ENCODE peak calls at places on chromosomes 11 and 22, in seven cellular contexts. A is trophoblast cell, N is mesendoderm, U is neuronal stem cell, Q is IMR-90, G is H9, E is H1. D is an unnamed sample.

GRCh38 chr22:26826431-26826935 is 169.1 kb downstream of the MIAT start:
- DNase-seq in A (no peak), Q (no peak), U (no peak), E (no peak), G (no peak), N (no peak), D (no peak)

GRCh38 chr22:27335102-27335660 is 466.4 kb downstream of the MN1 start:
- DNase-seq in U (no peak), E (peak; percentile 10), A (no peak), Q (no peak), G (no peak), N (no peak), D (no peak)

GRCh38 chr11:59680287-59681154 is 11.7 kb upstream of the PATL1 start:
- DNase-seq in A (peak; percentile 84), G (peak; percentile 84), E (peak; percentile 67), N (peak; percentile 93), U (peak; percentile 66), Q (peak; percentile 83), D (peak; percentile 89)

GRCh38 chr11:68929706-68930605 is 26.3 kb downstream of the IGHMBP2 start:
- DNase-seq in U (no peak), A (no peak), Q (no peak), E (no peak), G (no peak), N (no peak), D (no peak)

GRCh38 chr11:34996958-34997357 is 80.5 kb downstream of the PDHX start:
- DNase-seq in G (no peak), A (no peak), N (no peak), U (no peak), Q (no peak), E (no peak), D (no peak)

GRCh38 chr11:70826541-70826943 is 425.8 kb downstream of the SHANK2 start:
- DNase-seq in Q (no peak), G (peak; percentile 57), U (peak; percentile 57), A (no peak), N (peak; percentile 66), E (peak; percentile 69), D (no peak)

GRCh38 chr11:37422511-37422910 is 824.5 kb upstream of the RAG2 start:
- DNase-seq in G (no peak), A (no peak), N (no peak), E (no peak), U (no peak), Q (no peak), D (no peak)

GRCh38 chr22:17079572-17079971 is 5.2 kb upstream of the IL17RA start:
- DNase-seq in Q (peak; percentile 22), A (peak; percentile 41), U (no peak), N (no peak), E (no peak), G (no peak), D (no peak)

GRCh38 chr11:117820071-117820470 is 4.5 kb downstream of the FXYD2 start:
- DNase-seq in G (no peak), N (no peak), A (no peak), Q (no peak), U (no peak), E (no peak), D (no peak)

GRCh38 chr22:50699754-50700386 is 27.2 kb downstream of the SHANK3 start:
- DNase-seq in E (no peak), U (no peak), A (peak; percentile 20), N (peak; percentile 69), Q (no peak), G (peak; percentile 58), D (no peak)

GRCh38 chr22:48319321-48320047 is 1508.2 kb downstream of the BRD1 start:
- DNase-seq in Q (no peak), N (no peak), U (no peak), E (no peak), A (no peak), G (no peak), D (no peak)

GRCh38 chr22:46024136-46024840 is 47.3 kb upstream of the WNT7B start:
- DNase-seq in N (no peak), A (no peak), G (no peak), Q (no peak), U (no peak), E (no peak), D (no peak)

GRCh38 chr11:58805065-58805464 is 39.4 kb downstream of the GLYATL2 start:
- DNase-seq in N (no peak), Q (peak; percentile 31), A (peak; percentile 43), E (no peak), G (no peak), U (no peak), D (no peak)

GRCh38 chr22:24105018-24105360 is 76.3 kb upstream of the SUSD2 start:
- DNase-seq in E (no peak), A (no peak), N (no peak), U (no peak), Q (peak; percentile 51), G (no peak), D (no peak)

GRCh38 chr11:5274340-5274739 is 4.6 kb upstream of the HBE1 start:
- DNase-seq in G (no peak), A (no peak), N (peak; percentile 58), E (no peak), U (no peak), Q (no peak), D (peak; percentile 24)
- H4K8ac ChIP-seq in G (no peak overlapping the region), A (no peak overlapping the region), N (no peak overlapping the region), E (no peak overlapping the region), U (no peak overlapping the region), Q (peak overlapping the region; percentile 83), D (peak overlapping the region; percentile 52)

GRCh38 chr11:92852946-92853345 is 116.5 kb upstream of the MTNR1B start:
- DNase-seq in Q (no peak), A (no peak), N (peak; percentile 41), U (no peak), E (no peak), G (no peak), D (no peak)
- H3K4ac ChIP-seq in Q (no peak overlapping the region), A (no peak overlapping the region), N (no peak overlapping the region), U (no peak overlapping the region), E (no peak overlapping the region), G (no peak overlapping the region), D (no peak overlapping the region)

DNA sequence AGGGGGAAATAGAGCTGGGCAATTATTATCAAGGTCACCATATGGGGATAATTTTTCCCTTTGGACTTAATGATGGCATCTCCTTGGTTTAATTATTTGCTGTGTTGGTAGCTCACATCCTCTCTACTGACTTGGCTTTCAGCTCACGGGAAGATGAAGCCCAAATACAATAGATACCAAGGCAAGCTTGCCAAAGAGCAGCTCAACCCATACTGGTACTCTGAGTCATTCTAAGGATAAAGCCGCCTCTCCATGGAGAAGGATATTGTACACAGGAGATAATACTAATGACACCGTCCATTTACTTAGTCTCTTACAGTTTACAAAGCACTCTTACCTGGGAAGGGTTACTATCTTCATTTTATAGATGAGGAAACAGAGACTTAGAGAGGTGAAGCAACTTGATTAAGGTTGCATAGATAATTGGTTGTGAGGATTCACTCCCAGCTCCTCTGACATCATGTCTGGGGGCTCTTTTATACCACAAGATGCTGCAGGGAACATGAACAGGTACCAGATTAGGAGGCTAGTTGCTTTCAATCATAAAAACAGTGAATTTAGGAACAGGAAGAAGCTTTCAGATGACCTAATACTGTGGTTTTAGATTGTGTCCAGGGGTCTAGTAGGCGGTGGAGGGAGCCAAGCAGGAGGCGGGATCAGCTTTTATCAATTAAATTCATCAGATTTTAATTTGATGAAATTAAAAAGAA is 48.3 kb upstream of the PICALM start:
- DNase-seq in Q (peak; percentile 65), U (no peak), A (peak; percentile 78), N (no peak), E (no peak), G (no peak), D (no peak)
- H2BK120ac ChIP-seq in Q (peak overlapping the region; percentile 62), U (no peak overlapping the region), A (no peak overlapping the region), N (no peak overlapping the region), E (no peak overlapping the region), G (no peak overlapping the region), D (no peak overlapping the region)

DNA sequence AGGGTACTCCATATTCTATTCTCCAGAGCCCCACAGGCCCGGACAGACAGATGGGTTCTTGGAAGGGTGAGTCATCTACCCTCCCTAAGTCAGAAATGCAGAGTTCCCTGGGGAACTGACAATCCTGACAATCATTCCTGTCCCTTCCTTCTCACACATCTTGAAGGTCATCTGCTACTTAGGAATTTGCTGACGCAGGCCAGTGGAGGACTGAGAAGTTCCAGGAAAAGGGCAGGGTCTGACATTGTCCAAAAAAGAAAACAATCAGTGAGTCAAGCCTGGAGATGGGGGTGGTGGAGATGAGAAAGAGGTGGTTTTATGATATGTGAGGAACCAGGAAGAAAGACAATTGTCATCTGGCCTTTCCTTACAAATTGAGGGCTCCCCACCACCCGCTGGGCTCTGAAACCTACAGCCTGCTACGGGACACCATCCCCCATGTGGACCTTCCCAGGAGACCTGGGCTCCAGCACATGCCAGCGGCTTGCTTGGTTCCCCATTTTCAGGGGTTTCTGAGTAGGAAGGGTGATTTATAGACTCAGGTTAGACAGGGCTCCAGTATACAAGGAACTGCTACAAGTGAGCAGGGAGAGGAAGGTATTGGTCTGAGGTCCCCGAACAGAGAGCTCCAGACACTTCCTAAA is 12.9 kb downstream of the CD59 start:
- DNase-seq in Q (peak; percentile 96), G (no peak), E (no peak), A (peak; percentile 98), U (no peak), N (peak; percentile 92), D (peak; percentile 94)
- H4K8ac ChIP-seq in Q (peak overlapping the region; percentile 30), G (no peak overlapping the region), E (no peak overlapping the region), A (peak overlapping the region; percentile 78), U (no peak overlapping the region), N (no peak overlapping the region), D (peak overlapping the region; percentile 90)

DNA sequence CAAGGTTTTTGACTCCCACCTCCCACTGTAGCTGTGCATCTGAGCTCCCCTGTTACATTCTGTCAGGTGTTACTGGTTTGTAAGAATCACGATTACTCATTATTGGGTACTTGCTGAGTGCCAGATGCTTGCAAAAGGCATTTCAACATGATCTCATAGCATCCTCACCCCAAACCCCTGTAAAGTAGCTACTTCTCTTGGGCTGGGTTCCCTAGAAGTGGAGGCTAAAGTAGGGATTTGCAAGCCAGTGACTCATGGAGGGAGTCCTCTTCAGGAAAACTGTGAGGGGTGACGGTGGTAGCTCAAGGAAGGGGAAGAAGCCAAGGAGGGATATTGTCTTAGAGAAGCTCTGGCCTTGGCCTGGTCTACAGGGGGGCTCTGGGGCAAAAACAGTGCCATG is 78.6 kb downstream of the TIMP3 start:
- DNase-seq in G (no peak), U (no peak), A (no peak), Q (peak; percentile 63), N (no peak), E (no peak), D (peak; percentile 49)
- H3K4ac ChIP-seq in G (no peak overlapping the region), U (no peak overlapping the region), A (no peak overlapping the region), Q (no peak overlapping the region), N (no peak overlapping the region), E (no peak overlapping the region), D (no peak overlapping the region)

DNA sequence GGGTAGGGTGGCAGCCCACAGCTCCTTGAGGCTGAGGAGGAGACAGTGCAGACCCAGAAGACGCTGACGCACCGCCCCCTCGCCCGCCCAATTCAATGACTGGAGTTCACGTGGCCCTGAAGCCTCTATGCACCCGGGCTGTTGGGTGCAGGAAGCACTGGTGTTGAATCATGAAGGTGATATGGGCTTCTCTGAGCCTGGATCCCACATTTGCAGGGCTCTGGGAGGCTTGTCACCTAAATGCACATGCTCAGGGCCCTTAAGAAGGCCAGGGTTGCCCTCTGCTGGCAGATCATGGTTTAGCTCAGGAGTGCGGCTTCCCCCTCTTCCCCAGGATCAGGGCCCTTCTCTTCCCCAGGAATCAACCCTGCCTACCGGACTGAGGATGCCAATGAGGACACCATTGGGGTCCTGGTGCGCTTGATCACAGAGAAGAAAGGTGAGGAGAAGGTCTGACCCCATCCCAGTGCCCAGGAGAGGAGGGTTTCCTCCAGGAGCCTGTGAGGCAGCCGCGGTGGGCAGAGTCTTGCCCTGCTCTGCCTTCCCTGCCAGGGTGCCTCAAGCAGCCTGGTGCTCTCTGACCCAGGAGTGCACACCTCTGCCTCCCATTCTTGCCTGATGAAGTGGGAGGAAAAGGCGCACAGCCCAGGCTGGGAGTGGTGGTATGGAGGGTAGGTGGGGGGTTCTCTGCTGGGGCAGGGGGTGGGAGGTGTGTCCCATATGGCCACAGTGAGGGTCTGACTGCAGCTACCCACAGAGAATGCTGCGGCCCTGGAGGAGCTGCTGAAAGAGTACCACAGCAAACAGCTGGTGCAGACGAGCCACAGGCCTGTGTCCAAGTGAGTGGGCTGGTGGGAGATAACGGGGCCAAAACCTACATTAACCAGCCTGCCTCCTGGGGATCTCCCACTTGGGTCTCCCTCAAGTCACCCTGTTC is 17.5 kb downstream of the RELT start:
- DNase-seq in E (peak; percentile 89), G (peak; percentile 86), N (peak; percentile 87), U (peak; percentile 63), Q (peak; percentile 82), A (peak; percentile 90), D (peak; percentile 81)
- H2BK120ac ChIP-seq in E (no peak overlapping the region), G (no peak overlapping the region), N (no peak overlapping the region), U (no peak overlapping the region), Q (no peak overlapping the region), A (no peak overlapping the region), D (no peak overlapping the region)

D was measured in mesenchymal stem cell.